ENCODE peak calls at places on chromosomes 7 and 10, in four cellular contexts. X is heart right ventricle, D is GM12878, E is cardiac muscle cell. F is an unnamed sample.

GRCh38 chr7:90980545-90980944 is 283.7 kb upstream of the FZD1 start:
- DNase-seq in X (no peak), D (no peak), E (peak), F (no peak)

GRCh38 chr7:135197343-135197742 is 14.0 kb downstream of the WDR91 start:
- DNase-seq in X (no peak), D (no peak), E (no peak), F (no peak)

GRCh38 chr7:90709501-90710465 is 113.7 kb downstream of the CDK14 start:
- DNase-seq in X (no peak), D (no peak), E (peak), F (no peak)

GRCh38 chr10:119326167-119326566 is 118.8 kb downstream of the GRK5 start:
- DNase-seq in X (no peak), D (no peak), E (no peak), F (no peak)

GRCh38 chr7:25429731-25430130 is 201.4 kb upstream of the NPVF start:
- DNase-seq in X (no peak), D (no peak), E (peak), F (no peak)

GRCh38 chr10:73480158-73480557 is 15.7 kb downstream of the PPP3CB start:
- DNase-seq in X (no peak), D (no peak), E (peak), F (no peak)

GRCh38 chr10:90777614-90778013 is 80.2 kb downstream of the HTR7 start:
- DNase-seq in X (no peak), D (no peak), E (peak), F (no peak)

GRCh38 chr10:50679149-50679548 is 55.4 kb upstream of the SGMS1 start:
- DNase-seq in X (no peak), D (no peak), E (no peak), F (no peak)

GRCh38 chr7:54615545-54615944 is 73.4 kb downstream of the VSTM2A start:
- DNase-seq in X (no peak), D (no peak), E (no peak), F (no peak)

GRCh38 chr10:1674501-1674900 is 62.8 kb downstream of the ADARB2 start:
- DNase-seq in X (no peak), D (peak), E (no peak), F (no peak)

GRCh38 chr10:105950410-105950809 is 1214.1 kb downstream of the SORCS1 start:
- DNase-seq in X (no peak), D (peak), E (peak), F (no peak)

GRCh38 chr7:106767073-106767472 is 98.0 kb upstream of the PIK3CG start:
- DNase-seq in X (no peak), D (no peak), E (peak), F (no peak)

GRCh38 chr10:133117688-133118071 is 30.0 kb downstream of the ADGRA1 start:
- DNase-seq in X (peak), D (no peak), E (no peak), F (no peak)

GRCh38 chr7:158847451-158847866 is 8.9 kb upstream of the DYNC2I1 start:
- DNase-seq in X (no peak), D (no peak), E (peak), F (no peak)

GRCh38 chr7:134757938-134758337 is 21.5 kb upstream of the CALD1 start:
- DNase-seq in X (no peak), D (no peak), E (no peak), F (no peak)

GRCh38 chr7:40072268-40072667 is 62.2 kb downstream of the MPLKIP start:
- DNase-seq in X (no peak), D (no peak), E (no peak), F (no peak)

GRCh38 chr7:6403907-6404306 is 43.8 kb downstream of the DAGLB start:
- DNase-seq in X (no peak), D (no peak), E (no peak), F (no peak)

GRCh38 chr10:71362141-71362540 is 34.6 kb upstream of the CDH23 start:
- DNase-seq in X (no peak), D (no peak), E (no peak), F (no peak)

GRCh38 chr10:86945361-86946214 is 11.8 kb downstream of the MMRN2 start:
- DNase-seq in X (peak), D (no peak), E (peak), F (no peak)

GRCh38 chr10:113438660-113439059 is 114.2 kb upstream of the HABP2 start:
- DNase-seq in X (no peak), D (no peak), E (peak), F (no peak)

GRCh38 chr10:6542999-6543430 is 37.1 kb downstream of the PRKCQ start:
- DNase-seq in X (no peak), D (no peak), E (no peak), F (no peak)

GRCh38 chr10:122441961-122442360 is 12.5 kb upstream of the ARMS2 start:
- DNase-seq in X (no peak), D (no peak), E (peak), F (no peak)

GRCh38 chr10:90871279-90871760 is 454 bp upstream of the RPP30 start:
- DNase-seq in X (no peak), D (peak), E (peak), F (no peak)

GRCh38 chr7:100079024-100079560 is 2.4 kb downstream of the ZNF3 start:
- DNase-seq in X (no peak), D (no peak), E (no peak), F (no peak)

GRCh38 chr10:132572545-132572937 is 35.0 kb downstream of the INPP5A start:
- DNase-seq in X (no peak), D (no peak), E (peak), F (no peak)

GRCh38 chr7:7867835-7868234 is 100.8 kb upstream of the GLCCI1 start:
- DNase-seq in X (no peak), D (no peak), E (no peak), F (peak)

GRCh38 chr7:140078392-140078791 is 15.6 kb upstream of the PARP12 start:
- DNase-seq in X (no peak), D (no peak), E (no peak), F (no peak)

GRCh38 chr7:101686030-101686429 is 56.9 kb upstream of the MYL10 start:
- DNase-seq in X (no peak), D (no peak), E (no peak), F (no peak)

GRCh38 chr10:48592346-48592745 is 12.5 kb downstream of the ARHGAP22 start:
- DNase-seq in X (no peak), D (no peak), E (no peak), F (no peak)

GRCh38 chr7:24665564-24666294 is 91.5 kb downstream of the GSDME start:
- DNase-seq in X (no peak), D (peak), E (peak), F (peak)

GRCh38 chr7:70316745-70317144 is 718.5 kb downstream of the AUTS2 start:
- DNase-seq in X (no peak), D (no peak), E (no peak), F (no peak)

GRCh38 chr7:36615877-36616276 is 108.4 kb downstream of the AOAH start:
- DNase-seq in X (no peak), D (no peak), E (no peak), F (no peak)

GRCh38 chr10:119465085-119465484 is 77.4 kb downstream of the RGS10 start:
- DNase-seq in X (no peak), D (no peak), E (no peak), F (no peak)

GRCh38 chr10:77179015-77179695 is 458.5 kb downstream of the KCNMA1 start:
- DNase-seq in X (no peak), D (no peak), E (peak), F (no peak)

GRCh38 chr10:75180592-75180991 is 30.0 kb upstream of the VDAC2 start:
- DNase-seq in X (no peak), D (no peak), E (peak), F (no peak)
- H3K27ac ChIP-seq in X (no peak), D (no peak), E (no peak), F (no peak)

GRCh38 chr7:133040178-133040577 is 41.7 kb downstream of the CHCHD3 start:
- DNase-seq in X (no peak), D (no peak), E (no peak), F (no peak)

GRCh38 chr7:133040617-133041016 is 41.3 kb downstream of the CHCHD3 start:
- DNase-seq in X (no peak), D (no peak), E (no peak), F (no peak)

GRCh38 chr7:133039614-133040013 is 42.3 kb downstream of the CHCHD3 start:
- DNase-seq in X (no peak), D (no peak), E (no peak), F (no peak)

GRCh38 chr7:133036290-133036689 is 45.6 kb downstream of the CHCHD3 start:
- DNase-seq in X (no peak), D (no peak), E (no peak), F (no peak)
- H3K27ac ChIP-seq in X (no peak), D (no peak), E (no peak), F (no peak)

DNA sequence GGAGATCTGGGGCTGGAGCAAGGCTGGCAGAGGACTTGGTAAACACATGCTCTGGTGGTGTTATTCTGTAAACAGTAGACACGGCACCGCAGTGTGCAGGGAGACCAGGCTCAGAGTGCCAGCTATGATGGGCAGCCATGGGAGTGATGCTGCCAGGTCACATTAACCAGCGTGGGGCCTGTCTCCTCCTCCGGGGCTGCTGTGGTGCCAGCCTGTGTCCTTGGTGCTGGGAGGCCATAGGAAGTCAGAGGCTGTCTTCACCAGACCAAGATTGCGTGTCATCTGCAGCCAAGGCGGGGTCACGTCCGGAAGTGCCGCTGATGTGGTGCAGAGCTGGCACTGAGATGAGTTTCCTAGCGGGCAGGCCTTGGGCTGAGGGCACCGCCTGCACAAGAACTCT is 236.0 kb downstream of the GLRX3 start:
- DNase-seq in X (no peak), D (no peak), E (no peak), F (no peak)
- H3K27ac ChIP-seq in X (no peak), D (no peak), E (no peak), F (no peak)

DNA sequence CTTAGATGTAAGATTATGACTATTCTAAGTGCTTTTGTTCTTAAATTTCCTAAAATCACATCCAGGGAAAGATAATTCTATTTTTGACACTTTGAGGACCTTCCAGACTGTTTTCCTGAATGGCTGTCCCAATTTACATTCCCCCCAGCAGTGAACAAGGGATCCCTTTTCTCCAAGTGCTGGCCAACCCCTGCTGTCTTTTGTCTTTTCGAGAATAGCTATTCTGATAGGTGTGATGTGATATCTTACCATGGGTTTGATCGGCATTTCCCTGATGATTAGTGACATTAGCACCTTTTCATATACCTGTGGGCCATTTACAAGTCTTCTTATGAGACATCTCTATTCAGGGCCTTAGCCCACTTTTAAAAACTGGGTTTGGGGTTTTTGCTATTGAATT is 526.7 kb upstream of the FZD8 start:
- DNase-seq in X (no peak), D (no peak), E (no peak), F (no peak)
- H3K27ac ChIP-seq in X (no peak), D (no peak), E (no peak), F (no peak)

DNA sequence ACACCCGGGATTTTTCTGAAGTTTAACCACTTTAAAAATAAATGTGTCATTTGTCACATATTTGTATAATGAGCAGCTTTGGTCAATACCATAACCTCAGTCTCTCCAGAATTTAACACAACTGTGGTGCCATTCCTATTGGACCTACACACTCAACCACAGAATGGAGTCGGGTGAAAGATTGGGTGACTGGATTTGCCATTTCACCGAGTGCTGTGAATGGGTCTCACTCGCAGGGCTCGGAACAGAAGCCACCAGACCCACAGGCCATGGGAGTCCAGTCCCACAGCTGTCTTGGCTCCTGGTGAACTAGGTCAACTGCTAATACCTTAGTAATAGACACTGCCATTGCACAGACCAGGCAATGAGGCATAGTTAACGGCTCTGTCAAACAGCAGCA is 298.4 kb downstream of the CCDC3 start:
- DNase-seq in X (no peak), D (no peak), E (no peak), F (no peak)
- H3K27ac ChIP-seq in X (no peak), D (no peak), E (no peak), F (no peak)

GRCh38 chr10:79066460-79067240 is 2.1 kb upstream of the ZMIZ1 start:
- DNase-seq in X (no peak), D (no peak), E (peak), F (no peak)
- H3K27ac ChIP-seq in X (peak), D (no peak), E (peak), F (peak)

DNA sequence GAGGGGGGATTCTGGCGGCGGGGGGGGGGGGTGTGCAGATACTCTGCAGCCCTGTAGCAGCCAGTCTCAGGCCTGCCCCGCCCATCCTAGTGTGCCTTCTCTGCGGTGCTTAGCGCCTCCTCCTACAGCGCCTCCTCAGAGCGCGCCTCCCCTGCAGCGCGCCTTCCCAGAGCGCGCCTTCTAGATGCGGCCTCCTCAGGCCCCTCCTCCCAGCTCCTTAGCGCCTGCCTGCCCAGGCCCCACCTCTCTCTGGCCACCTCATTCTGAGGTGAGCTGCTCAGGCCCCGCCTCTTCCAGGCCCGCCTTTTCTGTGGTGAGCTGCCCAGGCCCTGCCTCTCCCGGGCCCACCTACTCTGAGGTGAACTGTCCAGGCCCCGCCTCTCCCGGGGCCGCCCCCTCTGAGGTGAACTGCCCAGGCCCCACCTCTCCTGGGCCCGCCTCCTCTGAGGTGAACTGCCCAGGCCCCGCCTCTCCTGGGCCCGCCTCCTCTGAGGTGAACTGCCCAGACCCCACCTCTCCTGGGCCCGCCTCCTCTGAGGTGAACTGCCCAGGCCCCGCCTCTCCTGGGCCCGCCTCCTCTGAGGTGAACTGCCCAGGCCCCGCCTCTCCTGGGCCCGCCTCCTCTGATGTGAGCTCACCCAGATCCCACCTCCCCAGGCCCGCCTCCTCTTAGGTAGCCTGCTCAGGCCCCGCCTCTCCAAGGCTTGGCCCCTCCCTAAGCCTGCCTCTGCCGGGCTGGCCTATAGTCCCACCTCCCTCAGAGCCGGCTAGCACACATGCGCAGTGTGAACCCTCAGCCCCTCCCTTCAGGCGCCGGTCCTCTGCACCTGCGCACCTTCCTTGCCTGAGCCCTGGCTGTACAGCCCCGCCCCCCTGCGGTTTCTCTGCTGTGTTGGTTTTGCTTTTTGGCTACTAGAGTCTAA is 2.1 kb upstream of the SGCE start:
- DNase-seq in X (peak), D (peak), E (peak), F (peak)
- H3K27ac ChIP-seq in X (no peak), D (no peak), E (peak), F (peak)

DNA sequence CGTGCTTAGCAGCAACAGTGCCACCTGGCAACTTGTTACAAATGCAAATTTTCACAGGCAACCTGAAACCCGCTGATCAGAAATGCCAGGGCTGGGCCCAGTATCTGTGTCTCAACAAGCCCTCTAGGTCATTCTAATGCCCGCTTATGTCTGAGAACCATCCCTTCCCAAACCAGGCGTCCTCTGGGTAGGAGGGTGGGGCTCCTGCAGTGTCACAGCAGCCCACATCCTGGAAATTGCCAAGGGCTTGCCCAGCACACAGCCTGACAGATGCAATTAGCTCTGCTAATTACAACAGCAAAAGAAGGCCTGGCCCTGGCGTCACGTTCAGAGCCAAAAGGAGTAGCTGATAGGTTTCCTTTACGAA is 15.9 kb downstream of the ITPRIP start:
- DNase-seq in X (no peak), D (no peak), E (no peak), F (no peak)
- H3K27ac ChIP-seq in X (peak), D (no peak), E (no peak), F (no peak)

DNA sequence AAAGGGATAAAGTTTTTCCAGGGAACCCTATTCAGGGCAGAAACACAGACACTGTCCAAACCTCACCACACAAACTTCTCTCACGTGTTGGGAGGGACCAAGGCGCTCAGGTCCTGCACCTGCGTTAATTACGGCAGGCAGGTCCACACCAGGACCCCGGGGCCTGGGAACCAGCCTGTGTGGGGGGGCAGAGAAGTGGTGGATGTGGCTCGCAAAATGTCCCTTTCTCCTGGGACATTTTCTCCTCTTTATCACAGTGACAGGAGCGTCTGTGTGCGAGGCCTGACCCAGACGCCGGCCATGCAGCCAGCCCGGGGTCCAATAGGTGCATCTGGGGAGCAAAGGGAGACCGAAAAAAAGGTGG is 73.4 kb upstream of the ZNF722 start:
- DNase-seq in X (no peak), D (no peak), E (no peak), F (no peak)
- H3K27ac ChIP-seq in X (peak), D (no peak), E (no peak), F (peak)

GRCh38 chr10:47262606-47263295 is 37.2 kb upstream of the GDF10 start:
- DNase-seq in X (no peak), D (no peak), E (peak), F (no peak)
- H3K27ac ChIP-seq in X (no peak), D (no peak), E (no peak), F (no peak)

F was measured in substantia nigra.